ENCODE peak calls at places on chromosomes 16 and 17, in five cellular contexts. M, X, R, S and Q are unnamed samples.
A peak's percentile ranks its signal among the peaks of the same experiment; 100 is the strongest.

GRCh38 chr16:89020068-89020924 is 43.3 kb upstream of the CBFA2T3 start:
- DNase-seq in M (no peak), X (no peak), R (no peak), S (no peak), Q (no peak)

GRCh38 chr16:47374629-47375028 is 86.2 kb downstream of the ITFG1 start:
- DNase-seq in M (no peak), X (no peak), R (no peak), S (no peak), Q (no peak)

GRCh38 chr17:5587431-5588032 is 3.2 kb upstream of the NLRP1 start:
- DNase-seq in M (peak; percentile 34), X (peak; percentile 81), R (peak; percentile 79), S (peak; percentile 85), Q (peak; percentile 89)

GRCh38 chr17:64358261-64358788 is 32.3 kb downstream of the PECAM1 start:
- DNase-seq in M (no peak), X (peak; percentile 18), R (no peak), S (peak; percentile 5), Q (peak; percentile 49)

GRCh38 chr17:79913896-79914812 is 74.9 kb upstream of the CBX4 start:
- DNase-seq in M (no peak), X (no peak), R (no peak), S (no peak), Q (no peak)

GRCh38 chr17:19940722-19941464 is 36.7 kb downstream of the AKAP10 start:
- DNase-seq in M (no peak), X (peak; percentile 51), R (no peak), S (no peak), Q (peak; percentile 52)

GRCh38 chr17:17587614-17588336 is 3.7 kb downstream of the PEMT start:
- DNase-seq in M (peak; percentile 67), X (no peak), R (no peak), S (no peak), Q (no peak)

GRCh38 chr17:55158439-55158838 is 106.3 kb upstream of the HLF start:
- DNase-seq in M (no peak), X (peak; percentile 27), R (no peak), S (no peak), Q (no peak)

GRCh38 chr17:64778367-64779290 is 116.5 kb upstream of the SMURF2 start:
- DNase-seq in M (peak; percentile 55), X (no peak), R (no peak), S (peak; percentile 28), Q (no peak)

GRCh38 chr16:88289549-88290344 is 93.0 kb upstream of the ZNF469 start:
- DNase-seq in M (no peak), X (peak; percentile 14), R (no peak), S (no peak), Q (peak; percentile 33)

GRCh38 chr17:82234211-82235055 is 5.6 kb downstream of the SLC16A3 start:
- DNase-seq in M (peak; percentile 77), X (no peak), R (no peak), S (no peak), Q (no peak)

GRCh38 chr17:50618300-50618699 is 16.4 kb upstream of the ABCC3 start:
- DNase-seq in M (no peak), X (peak; percentile 53), R (no peak), S (no peak), Q (no peak)

GRCh38 chr17:4566785-4567184 is 6.4 kb upstream of the GGT6 start:
- DNase-seq in M (peak; percentile 32), X (peak; percentile 60), R (peak; percentile 94), S (peak; percentile 83), Q (peak; percentile 78)

GRCh38 chr17:19304209-19304608 is 58.3 kb downstream of the B9D1 start:
- DNase-seq in M (no peak), X (peak; percentile 81), R (no peak), S (no peak), Q (peak; percentile 20)

GRCh38 chr17:152860-153420 is 15.6 kb downstream of the SCGB1C2 start:
- DNase-seq in M (no peak), X (no peak), R (no peak), S (peak; percentile 27), Q (no peak)

GRCh38 chr16:17633146-17633966 is 162.6 kb upstream of the XYLT1 start:
- DNase-seq in M (no peak), X (no peak), R (no peak), S (no peak), Q (no peak)

GRCh38 chr17:36004604-36005003 is 3.3 kb upstream of the CCL15 start:
- DNase-seq in M (no peak), X (no peak), R (no peak), S (no peak), Q (no peak)

GRCh38 chr17:19647697-19648474 is 665 bp upstream of the ALDH3A2 start:
- DNase-seq in M (peak; percentile 67), X (peak; percentile 82), R (peak; percentile 63), S (peak; percentile 80), Q (peak; percentile 82)

GRCh38 chr17:37735165-37735564 is 9.7 kb downstream of the HNF1B start:
- DNase-seq in M (no peak), X (no peak), R (no peak), S (no peak), Q (no peak)

GRCh38 chr17:48725005-48725293 is 2.0 kb downstream of the PRAC2 start:
- DNase-seq in M (no peak), X (no peak), R (no peak), S (peak; percentile 53), Q (peak; percentile 14)

GRCh38 chr16:84310642-84311041 is 16.0 kb downstream of the WFDC1 start:
- DNase-seq in M (no peak), X (no peak), R (no peak), S (no peak), Q (no peak)

GRCh38 chr17:59466943-59467801 is 98.2 kb upstream of the DHX40 start:
- DNase-seq in M (no peak), X (no peak), R (no peak), S (no peak), Q (no peak)

GRCh38 chr17:49977463-49978389 is 8.7 kb downstream of the DLX4 start:
- DNase-seq in M (no peak), X (no peak), R (no peak), S (no peak), Q (no peak)